ENCODE peak calls at places on chromosomes 2 and 18, in five cellular contexts. K is thyroid gland, Z is GM06990, L is body of pancreas, J is left ventricle myocardium inferior. R is an unnamed sample.

GRCh38 chr18:76604642-76605240 is 109.7 kb upstream of the ZNF516 start:
- DNase-seq in J (no peak), K (no peak), Z (no peak), L (no peak), R (no peak)

GRCh38 chr2:203407496-203407895 is 79.3 kb downstream of the ABI2 start:
- DNase-seq in L (no peak), J (no peak), K (no peak), Z (no peak), R (no peak)

GRCh38 chr2:209637293-209637692 is 134.3 kb upstream of the UNC80 start:
- DNase-seq in Z (no peak), J (no peak), K (no peak), L (no peak), R (no peak)

GRCh38 chr2:85712849-85713612 is 18.9 kb downstream of the GNLY start:
- DNase-seq in K (peak; percentile 98), J (peak; percentile 75), L (peak; percentile 74), Z (no peak), R (peak; percentile 45)

GRCh38 chr18:27004056-27004829 is 138.7 kb upstream of the AQP4 start:
- DNase-seq in J (no peak), L (no peak), K (no peak), Z (no peak), R (peak; percentile 30)

GRCh38 chr2:232512557-232512956 is 7.6 kb upstream of the PRSS56 start:
- DNase-seq in L (no peak), K (no peak), Z (no peak), J (no peak), R (no peak)

GRCh38 chr2:98805412-98806265 is 74.7 kb upstream of the MGAT4A start:
- DNase-seq in K (peak; percentile 66), Z (no peak), L (peak; percentile 59), J (no peak), R (peak; percentile 21)

GRCh38 chr2:157302492-157303099 is 23.0 kb downstream of the ERMN start:
- DNase-seq in J (no peak), Z (no peak), L (peak; percentile 37), K (peak; percentile 14), R (peak; percentile 54)

GRCh38 chr18:13303761-13304364 is 85.3 kb downstream of the LDLRAD4 start:
- DNase-seq in Z (no peak), J (no peak), L (no peak), K (no peak), R (no peak)

GRCh38 chr2:152571035-152571766 is 146.1 kb downstream of the PRPF40A start:
- DNase-seq in J (peak; percentile 20), K (peak; percentile 22), L (no peak), Z (no peak), R (no peak)

GRCh38 chr2:69768217-69768616 is 26.3 kb downstream of the ANXA4 start:
- DNase-seq in K (no peak), Z (no peak), J (no peak), L (no peak), R (no peak)

GRCh38 chr18:76679259-76679658 is 143.1 kb upstream of the ZNF236 start:
- DNase-seq in Z (no peak), K (no peak), J (no peak), L (no peak), R (no peak)

GRCh38 chr2:1884933-1885580 is 140.7 kb upstream of the PXDN start:
- DNase-seq in L (no peak), K (no peak), Z (no peak), J (no peak), R (peak; percentile 95)

GRCh38 chr2:1886405-1886992 is 142.2 kb upstream of the PXDN start:
- DNase-seq in L (peak; percentile 81), J (peak; percentile 69), K (peak; percentile 94), Z (no peak), R (peak; percentile 76)

GRCh38 chr2:1889099-1889650 is 144.9 kb upstream of the PXDN start:
- DNase-seq in Z (no peak), L (no peak), K (no peak), J (no peak), R (no peak)

GRCh38 chr2:1887106-1887505 is 142.8 kb upstream of the PXDN start:
- DNase-seq in L (no peak), Z (no peak), K (no peak), J (no peak), R (no peak)

DNA sequence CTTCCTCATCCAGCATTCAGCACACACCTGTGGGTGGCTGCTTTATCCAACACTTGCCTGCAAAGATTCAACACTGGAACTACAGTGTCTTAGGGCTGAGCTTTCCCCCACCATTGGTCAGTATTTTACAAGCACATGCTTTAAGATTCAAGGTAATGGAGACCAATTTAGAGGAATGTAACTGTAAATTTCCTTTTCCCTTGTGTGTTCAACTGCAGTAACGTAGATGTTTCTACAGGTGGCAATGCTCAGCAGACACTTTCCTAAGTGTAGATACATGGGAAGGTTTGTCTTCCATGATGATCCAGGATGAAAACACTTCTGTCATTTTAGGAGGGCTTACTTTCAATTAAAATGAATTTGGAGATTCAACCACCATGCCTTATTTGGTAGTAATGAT is 143.6 kb upstream of the PXDN start:
- DNase-seq in K (no peak), L (no peak), Z (no peak), J (no peak), R (no peak)
- TF ChIP-seq CTCF in K (peak; percentile 38), L (peak; percentile 38), Z (no peak), J (peak; percentile 23), R (peak; percentile 48)

DNA sequence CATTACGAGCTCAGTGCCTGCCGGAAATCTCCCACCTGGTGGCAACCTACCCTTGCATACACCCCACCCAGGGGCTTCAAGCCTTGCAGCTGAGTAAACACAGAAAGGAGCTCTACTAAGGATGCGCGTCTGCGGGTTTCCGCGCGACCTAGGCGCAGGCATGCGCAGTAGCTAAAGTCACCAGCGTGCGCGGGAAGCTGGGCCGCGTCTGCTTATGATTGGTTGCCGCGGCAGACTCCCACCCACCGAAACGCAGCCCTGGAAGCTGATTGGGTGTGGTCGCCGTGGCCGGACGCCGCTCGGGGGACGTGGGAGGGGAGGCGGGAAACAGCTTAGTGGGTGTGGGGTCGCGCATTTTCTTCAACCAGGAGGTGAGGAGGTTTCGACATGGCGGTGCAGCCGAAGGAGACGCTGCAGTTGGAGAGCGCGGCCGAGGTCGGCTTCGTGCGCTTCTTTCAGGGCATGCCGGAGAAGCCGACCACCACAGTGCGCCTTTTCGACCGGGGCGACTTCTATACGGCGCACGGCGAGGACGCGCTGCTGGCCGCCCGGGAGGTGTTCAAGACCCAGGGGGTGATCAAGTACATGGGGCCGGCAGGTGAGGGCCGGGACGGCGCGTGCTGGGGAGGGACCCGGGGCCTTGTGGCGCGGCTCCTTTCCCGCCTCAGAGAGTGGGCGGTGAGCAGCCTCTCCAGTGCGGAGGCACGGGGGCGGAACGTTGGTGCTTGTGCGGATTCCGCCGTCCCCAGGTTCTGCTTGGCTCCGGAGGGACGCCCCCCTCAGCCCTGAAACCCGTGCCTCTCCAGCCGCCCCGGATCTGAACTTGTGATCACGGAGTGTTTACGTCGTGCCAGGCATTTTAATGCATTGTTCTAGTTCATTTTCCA is at the start of gene MSH2:
- DNase-seq in K (peak; percentile 92), Z (peak; percentile 95), J (peak; percentile 92), L (peak; percentile 93), R (peak; percentile 90)
- H3K4me3 ChIP-seq in K (peak within 1 kb of the TSS; percentile 6), Z (peak within 1 kb of the TSS; percentile 72), J (peak within 1 kb of the TSS; percentile 96), L (peak within 1 kb of the TSS; percentile 86), R (peak within 1 kb of the TSS; percentile 69)

DNA sequence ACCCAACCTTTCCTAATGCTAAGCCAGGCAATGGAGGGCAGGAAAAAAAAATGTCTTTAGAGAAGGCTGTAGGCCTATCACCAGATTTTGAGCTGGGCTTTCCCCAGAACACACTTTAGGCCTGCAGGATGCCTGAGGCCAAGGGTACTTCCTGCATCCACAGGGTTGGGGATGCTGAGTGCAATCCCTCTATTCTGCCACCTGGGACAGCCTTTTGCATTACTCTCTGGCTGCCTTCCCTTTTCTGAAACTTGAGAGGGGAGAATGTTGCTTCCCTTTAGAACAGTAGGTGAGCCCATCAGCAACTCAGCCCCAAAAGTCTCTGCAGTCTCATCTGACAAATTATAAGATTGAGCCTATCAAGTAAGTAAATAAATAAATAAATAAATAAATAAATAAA is 195.2 kb downstream of the SLC8A1 start:
- DNase-seq in K (no peak), J (no peak), L (no peak), Z (no peak), R (no peak)
- TF ChIP-seq CTCF in K (no peak), J (peak; percentile 18), L (no peak), Z (no peak), R (peak; percentile 41)

GRCh38 chr2:222393733-222394267 is 30.5 kb upstream of the SGPP2 start:
- DNase-seq in Z (no peak), L (no peak), K (no peak), J (no peak), R (no peak)
- H3K4me3 ChIP-seq in Z (no peak overlapping the region), L (no peak overlapping the region), K (no peak overlapping the region), J (no peak overlapping the region), R (no peak overlapping the region)

DNA sequence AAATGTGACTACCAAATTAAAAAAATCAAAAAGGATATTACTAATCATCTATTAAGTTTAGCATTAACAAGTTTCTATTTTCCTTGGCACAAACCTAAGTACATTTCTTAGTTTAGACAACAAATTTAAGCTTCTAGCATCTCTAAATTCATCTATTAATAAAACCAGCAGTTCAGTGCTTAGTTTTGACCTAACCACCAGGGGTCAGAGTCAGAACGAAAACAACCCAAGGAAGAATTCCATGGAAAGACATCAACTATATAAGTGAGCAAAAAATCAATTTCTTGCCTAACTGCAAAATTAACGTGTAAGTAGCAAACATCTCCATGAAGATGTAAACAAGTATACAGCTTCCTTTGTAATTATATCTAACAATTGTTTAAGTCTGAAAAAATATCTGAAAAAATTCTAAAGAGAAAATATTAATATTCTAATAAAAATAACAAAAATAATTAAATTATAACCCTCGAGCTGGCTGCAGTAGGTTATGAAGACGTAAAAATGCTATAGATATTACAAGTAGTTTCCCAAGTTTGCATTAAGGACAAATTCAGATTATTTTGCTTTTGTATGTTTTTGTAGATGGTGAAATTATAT is 83.7 kb downstream of the CERKL start:
- DNase-seq in L (no peak), K (no peak), J (no peak), Z (no peak), R (peak; percentile 39)
- TF ChIP-seq CTCF in L (peak; percentile 53), K (peak; percentile 21), J (peak; percentile 55), Z (peak; percentile 27), R (peak; percentile 53)

GRCh38 chr2:17306219-17306618 is 212.0 kb downstream of the RAD51AP2 start:
- DNase-seq in K (no peak), J (no peak), Z (no peak), L (no peak), R (no peak)

GRCh38 chr2:17306706-17307105 is 211.5 kb downstream of the RAD51AP2 start:
- DNase-seq in K (no peak), L (no peak), J (no peak), Z (no peak), R (peak; percentile 37)

GRCh38 chr2:17303054-17303453 is 215.2 kb downstream of the RAD51AP2 start:
- DNase-seq in L (no peak), K (no peak), Z (no peak), J (no peak), R (peak; percentile 68)

GRCh38 chr2:17301437-17301836 is 216.8 kb downstream of the RAD51AP2 start:
- DNase-seq in K (no peak), J (no peak), Z (no peak), L (no peak), R (no peak)

DNA sequence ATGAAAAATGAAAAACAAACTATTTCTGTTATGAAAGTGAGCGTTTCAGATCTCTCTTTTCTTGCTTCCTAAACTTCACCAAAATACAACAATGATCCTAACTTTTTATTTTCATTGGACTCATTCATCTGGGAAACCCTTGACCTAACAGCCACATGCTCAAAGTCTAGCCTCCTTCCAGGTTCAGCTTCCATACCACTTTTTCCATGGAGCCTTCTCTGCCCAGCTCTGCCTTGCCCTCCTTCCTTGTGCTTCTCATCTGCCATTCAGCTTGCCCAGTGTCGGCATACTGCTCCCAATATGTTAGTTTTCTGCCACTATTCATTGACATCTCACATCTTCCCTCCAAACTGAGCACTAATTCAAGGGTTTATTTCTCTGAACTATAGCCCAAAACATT is 214.7 kb downstream of the RAD51AP2 start:
- DNase-seq in Z (no peak), L (no peak), K (no peak), J (no peak), R (peak; percentile 42)
- H3K4me3 ChIP-seq in Z (no peak overlapping the region), L (no peak overlapping the region), K (no peak overlapping the region), J (no peak overlapping the region), R (no peak overlapping the region)

GRCh38 chr2:227363756-227364155 is 15.3 kb downstream of the TM4SF20 start:
- DNase-seq in K (no peak), J (no peak), L (no peak), Z (no peak), R (no peak)
- TF ChIP-seq CTCF in K (no peak), J (no peak), L (peak; percentile 15), Z (peak; percentile 22), R (peak; percentile 9)